ENCODE peak calls at places on chromosomes 2 and 18, in four cellular contexts. One of them, this sample, is unnamed.

GRCh38 chr2:232103140-232103737 is 141.7 kb downstream of the DIS3L2 start:
- DNase-seq in HepG2: no peak
- DNase-seq in K562: no peak
- DNase-seq in GM12878: no peak
- DNase-seq in this sample: no peak

GRCh38 chr2:110149330-110150220 is 34.0 kb upstream of the MALL start:
- DNase-seq in HepG2: no peak
- DNase-seq in K562: peak
- DNase-seq in GM12878: no peak
- DNase-seq in this sample: peak

GRCh38 chr2:132849118-132849517 is 179.1 kb upstream of the LYPD1 start:
- DNase-seq in HepG2: no peak
- DNase-seq in K562: no peak
- DNase-seq in GM12878: no peak
- DNase-seq in this sample: no peak

GRCh38 chr2:158025263-158025996 is 76.2 kb upstream of the UPP2 start:
- DNase-seq in HepG2: peak
- DNase-seq in K562: no peak
- DNase-seq in GM12878: no peak
- DNase-seq in this sample: no peak

GRCh38 chr18:76351961-76352581 is 143.0 kb downstream of the ZNF516 start:
- DNase-seq in HepG2: peak
- DNase-seq in K562: no peak
- DNase-seq in GM12878: no peak
- DNase-seq in this sample: peak

GRCh38 chr2:205872716-205873115 is 190.4 kb downstream of the NRP2 start:
- DNase-seq in HepG2: no peak
- DNase-seq in K562: no peak
- DNase-seq in GM12878: no peak
- DNase-seq in this sample: no peak

GRCh38 chr2:36290306-36290705 is 65.3 kb upstream of the CRIM1 start:
- DNase-seq in HepG2: no peak
- DNase-seq in K562: no peak
- DNase-seq in GM12878: no peak
- DNase-seq in this sample: no peak

GRCh38 chr2:134183679-134184078 is 70.2 kb upstream of the MGAT5 start:
- DNase-seq in HepG2: no peak
- DNase-seq in K562: no peak
- DNase-seq in GM12878: no peak
- DNase-seq in this sample: no peak

GRCh38 chr2:224369028-224369632 is 32.8 kb downstream of the FAM124B start:
- DNase-seq in HepG2: peak
- DNase-seq in K562: peak
- DNase-seq in GM12878: no peak
- DNase-seq in this sample: peak

GRCh38 chr18:74654637-74655036 is 57.0 kb downstream of the ZNF407 start:
- DNase-seq in HepG2: no peak
- DNase-seq in K562: no peak
- DNase-seq in GM12878: no peak
- DNase-seq in this sample: peak

GRCh38 chr2:237876518-237876917 is 17.1 kb downstream of the RAMP1 start:
- DNase-seq in HepG2: no peak
- DNase-seq in K562: no peak
- DNase-seq in GM12878: no peak
- DNase-seq in this sample: no peak

GRCh38 chr2:37283207-37283606 is 41.4 kb downstream of the PRKD3 start:
- DNase-seq in HepG2: no peak
- DNase-seq in K562: no peak
- DNase-seq in GM12878: no peak
- DNase-seq in this sample: no peak

GRCh38 chr2:137123241-137123640 is 357.9 kb downstream of the THSD7B start:
- DNase-seq in HepG2: no peak
- DNase-seq in K562: no peak
- DNase-seq in GM12878: no peak
- DNase-seq in this sample: no peak

GRCh38 chr18:44290366-44290855 is 390.3 kb upstream of the SETBP1 start:
- DNase-seq in HepG2: no peak
- DNase-seq in K562: no peak
- DNase-seq in GM12878: no peak
- DNase-seq in this sample: no peak

GRCh38 chr2:168521342-168521741 is 65.3 kb downstream of the CERS6 start:
- DNase-seq in HepG2: no peak
- DNase-seq in K562: peak
- DNase-seq in GM12878: no peak
- DNase-seq in this sample: no peak

GRCh38 chr2:30109856-30110255 is 37.0 kb upstream of the YPEL5 start:
- DNase-seq in HepG2: no peak
- DNase-seq in K562: no peak
- DNase-seq in GM12878: no peak
- DNase-seq in this sample: no peak

GRCh38 chr18:80154293-80154692 is 45.2 kb downstream of the ADNP2 start:
- DNase-seq in HepG2: peak
- DNase-seq in K562: peak
- DNase-seq in GM12878: peak
- DNase-seq in this sample: peak

GRCh38 chr2:43171789-43172188 is 54.6 kb downstream of the ZFP36L2 start:
- DNase-seq in HepG2: peak
- DNase-seq in K562: peak
- DNase-seq in GM12878: no peak
- DNase-seq in this sample: no peak

GRCh38 chr2:174588463-174588862 is 9.1 kb downstream of the WIPF1 start:
- DNase-seq in HepG2: no peak
- DNase-seq in K562: no peak
- DNase-seq in GM12878: no peak
- DNase-seq in this sample: no peak

GRCh38 chr2:186349508-186349907 is 136.6 kb upstream of the ZC3H15 start:
- DNase-seq in HepG2: no peak
- DNase-seq in K562: no peak
- DNase-seq in GM12878: no peak
- DNase-seq in this sample: peak

GRCh38 chr2:200454839-200455801 is 54.7 kb downstream of the KCTD18 start:
- DNase-seq in HepG2: peak
- DNase-seq in K562: peak
- DNase-seq in GM12878: peak
- DNase-seq in this sample: no peak

GRCh38 chr18:59988098-59988706 is 88.4 kb downstream of the PMAIP1 start:
- DNase-seq in HepG2: peak
- DNase-seq in K562: peak
- DNase-seq in GM12878: no peak
- DNase-seq in this sample: peak

GRCh38 chr2:25159947-25160346 is 8.4 kb downstream of the POMC start:
- DNase-seq in HepG2: no peak
- DNase-seq in K562: peak
- DNase-seq in GM12878: no peak
- DNase-seq in this sample: peak

GRCh38 chr2:47708801-47709499 is 74.0 kb upstream of the MSH6 start:
- DNase-seq in HepG2: no peak
- DNase-seq in K562: no peak
- DNase-seq in GM12878: peak
- DNase-seq in this sample: no peak

GRCh38 chr18:3368193-3368592 is 81.8 kb upstream of the TGIF1 start:
- DNase-seq in HepG2: no peak
- DNase-seq in K562: no peak
- DNase-seq in GM12878: no peak
- DNase-seq in this sample: no peak

GRCh38 chr18:68972176-68972575 is 174.3 kb downstream of the CCDC102B start:
- DNase-seq in HepG2: no peak
- DNase-seq in K562: no peak
- DNase-seq in GM12878: no peak
- DNase-seq in this sample: no peak

GRCh38 chr2:37415128-37415817 is 70.8 kb downstream of the QPCT start:
- DNase-seq in HepG2: no peak
- DNase-seq in K562: peak
- DNase-seq in GM12878: no peak
- DNase-seq in this sample: peak

GRCh38 chr18:56645415-56646016 is 5.6 kb upstream of the WDR7 start:
- DNase-seq in HepG2: no peak
- DNase-seq in K562: peak
- DNase-seq in GM12878: no peak
- DNase-seq in this sample: peak

GRCh38 chr2:189798312-189799029 is 14.2 kb downstream of the PMS1 start:
- DNase-seq in HepG2: peak
- DNase-seq in K562: no peak
- DNase-seq in GM12878: peak
- DNase-seq in this sample: peak

GRCh38 chr18:56637897-56638231 is 528 bp downstream of the TXNL1 start:
- DNase-seq in HepG2: no peak
- DNase-seq in K562: peak
- DNase-seq in GM12878: no peak
- DNase-seq in this sample: no peak

GRCh38 chr18:63074987-63075404 is 244.6 kb downstream of the BCL2 start:
- DNase-seq in HepG2: peak
- DNase-seq in K562: peak
- DNase-seq in GM12878: no peak
- DNase-seq in this sample: peak

GRCh38 chr2:509888-510287 is 167.3 kb downstream of the TMEM18 start:
- DNase-seq in HepG2: no peak
- DNase-seq in K562: no peak
- DNase-seq in GM12878: no peak
- DNase-seq in this sample: no peak

GRCh38 chr2:227324671-227325055 is 388 bp upstream of the MFF start:
- DNase-seq in HepG2: no peak
- DNase-seq in K562: no peak
- DNase-seq in GM12878: no peak
- DNase-seq in this sample: peak

GRCh38 chr2:105822186-105822585 is 77.5 kb downstream of the NCK2 start:
- DNase-seq in HepG2: peak
- DNase-seq in K562: no peak
- DNase-seq in GM12878: no peak
- DNase-seq in this sample: no peak

DNA sequence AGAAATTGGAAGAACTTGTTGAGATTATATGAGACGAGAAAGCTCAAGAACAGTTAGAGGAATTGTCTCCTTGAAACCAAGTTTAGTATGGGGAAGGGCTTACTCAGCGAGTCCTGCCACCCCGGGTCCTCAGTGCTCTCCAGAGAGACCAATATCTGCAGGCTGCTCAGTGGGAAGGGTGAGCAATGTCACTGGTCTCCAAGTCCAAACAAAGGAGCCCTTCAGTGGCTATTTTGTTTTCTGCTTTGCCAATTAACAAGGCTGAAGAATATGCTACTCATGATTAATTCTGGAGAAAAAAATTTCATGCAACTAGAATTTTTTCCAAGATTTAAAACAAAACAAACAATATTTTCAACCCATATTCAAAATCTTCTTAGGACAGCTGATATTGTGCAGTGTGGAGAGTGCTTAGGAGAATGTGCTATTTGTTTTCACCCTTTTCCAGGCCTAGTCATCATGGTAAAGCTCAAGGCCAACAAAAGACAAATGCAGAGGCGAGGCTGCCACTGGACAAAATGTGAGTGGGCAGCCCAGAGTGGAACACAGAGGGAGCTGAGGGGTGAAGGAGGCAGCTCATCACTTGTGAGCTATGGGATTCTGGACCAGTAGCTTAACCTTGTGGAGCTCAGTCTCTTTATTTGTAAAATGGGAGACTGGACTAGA is 83.8 kb upstream of the TMEM17 start:
- DNase-seq in HepG2: peak
- DNase-seq in K562: no peak
- DNase-seq in GM12878: no peak
- DNase-seq in this sample: no peak
- TF ChIP-seq CEBPB in HepG2: no peak
- TF ChIP-seq CEBPB in K562: no peak
- TF ChIP-seq CEBPB in GM12878: no peak
- TF ChIP-seq CEBPB in this sample: no peak

DNA sequence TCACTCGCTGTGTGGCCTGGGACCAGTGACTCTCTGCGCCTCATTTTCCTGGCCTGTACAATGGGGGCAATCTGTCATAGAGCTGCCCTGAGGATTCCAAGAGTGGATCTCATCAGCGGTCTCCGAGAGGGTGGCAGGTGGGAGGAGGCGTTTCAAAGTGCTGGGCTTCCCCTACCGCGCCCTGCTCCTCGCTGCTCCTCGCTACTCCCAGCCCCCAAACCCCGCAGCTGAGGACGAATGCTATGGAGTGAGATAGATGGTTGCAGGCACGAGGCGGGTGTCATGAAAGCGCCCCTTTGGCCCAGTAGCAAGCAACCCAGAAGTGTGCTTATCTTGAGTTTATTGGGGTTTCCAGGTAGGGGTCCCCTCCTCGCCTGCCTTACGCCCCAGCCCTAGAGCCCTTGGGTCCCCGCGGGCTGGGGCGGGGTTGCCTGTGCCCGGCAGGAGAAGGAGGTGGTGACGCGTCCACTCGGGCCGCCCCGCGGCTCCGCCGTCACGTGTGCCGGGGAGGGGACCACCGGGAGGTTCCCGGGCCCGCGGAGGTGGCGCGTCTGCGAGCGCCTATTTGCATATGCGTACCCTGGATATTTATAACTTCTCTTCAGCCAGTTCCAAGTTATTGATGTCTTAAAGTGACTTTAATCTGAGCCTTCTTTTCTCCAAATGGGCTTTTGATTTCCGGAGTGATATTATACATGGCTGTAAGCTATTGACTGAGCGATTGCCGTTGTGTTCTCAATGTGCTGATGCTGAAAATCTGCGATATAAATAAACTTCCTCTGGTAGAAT is 263.8 kb downstream of the ATAD2B start:
- DNase-seq in HepG2: no peak
- DNase-seq in K562: no peak
- DNase-seq in GM12878: no peak
- DNase-seq in this sample: no peak
- TF ChIP-seq POLR2A in HepG2: no peak
- TF ChIP-seq POLR2A in K562: no peak
- TF ChIP-seq POLR2A in GM12878: no peak
- TF ChIP-seq POLR2A in this sample: no peak

DNA sequence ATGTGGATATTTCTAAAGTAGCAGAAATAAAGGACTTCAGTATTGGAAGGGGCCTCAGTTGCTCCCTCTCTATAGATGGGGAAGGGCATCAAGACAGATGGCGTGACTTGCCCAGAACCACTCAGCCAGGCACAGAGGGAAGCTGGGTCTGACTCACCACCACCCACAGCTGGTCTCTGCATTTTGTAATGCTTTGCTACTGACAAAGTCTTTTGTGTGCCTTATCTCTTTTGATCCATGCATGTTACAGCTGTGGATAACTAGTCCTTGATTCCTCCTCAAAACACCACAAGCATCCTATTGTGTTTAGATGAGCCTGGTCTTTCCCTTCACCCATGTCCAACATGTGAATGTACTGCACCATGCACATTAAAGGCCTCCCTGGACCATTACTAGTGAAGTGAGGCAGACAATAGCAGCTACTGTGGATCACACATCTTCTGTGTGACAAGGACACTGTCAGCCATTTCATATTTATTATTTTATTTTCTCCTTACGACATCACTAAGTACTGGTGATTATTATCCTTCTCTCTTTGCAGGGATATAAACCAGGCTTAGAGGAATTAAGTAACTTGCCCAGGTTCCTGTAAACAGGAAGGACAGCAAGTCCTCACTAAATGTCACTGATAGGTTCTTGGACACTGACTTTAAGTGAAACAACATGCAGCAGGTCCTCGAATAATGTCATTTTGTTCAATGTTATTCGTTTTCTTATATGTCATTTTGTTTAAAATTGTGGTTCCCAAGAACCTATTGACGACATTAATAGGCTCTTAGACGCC is 29.6 kb upstream of the IL37 start:
- DNase-seq in HepG2: peak
- DNase-seq in K562: peak
- DNase-seq in GM12878: peak
- DNase-seq in this sample: no peak
- TF ChIP-seq JUNB in HepG2: no peak
- TF ChIP-seq JUNB in K562: no peak
- TF ChIP-seq JUNB in GM12878: peak
- TF ChIP-seq JUNB in this sample: no peak

GRCh38 chr2:163348843-163349395 is 386.9 kb downstream of the FIGN start:
- DNase-seq in HepG2: peak
- DNase-seq in K562: no peak
- DNase-seq in GM12878: no peak
- DNase-seq in this sample: peak
- TF ChIP-seq CEBPB in HepG2: no peak
- TF ChIP-seq CEBPB in K562: no peak
- TF ChIP-seq CEBPB in GM12878: no peak
- TF ChIP-seq CEBPB in this sample: peak

This sample was measured in A549.